ENCODE peak calls at places on chromosome 15, in five cellular contexts. Q is GM12891; S is right atrium auricular region; N is GM06990; H is stimulated activated naive CD4-positive, alpha-beta T cell. K is an unnamed sample.

GRCh38 chr15:70672081-70672480 is 91.3 kb downstream of the UACA start:
- DNase-seq in S (no peak), H (peak), Q (no peak), N (peak), K (no peak)

GRCh38 chr15:59997070-59997701 is 6.9 kb upstream of the FOXB1 start:
- DNase-seq in H (peak), S (no peak), N (peak), Q (no peak), K (no peak)

GRCh38 chr15:41653760-41654159 is 6.4 kb upstream of the MGA start:
- DNase-seq in S (no peak), H (no peak), N (no peak), Q (no peak), K (no peak)

GRCh38 chr15:68524753-68525584 is 53.8 kb upstream of the CORO2B start:
- DNase-seq in Q (no peak), N (peak), S (no peak), H (no peak), K (no peak)

GRCh38 chr15:90520365-90520764 is 9.4 kb upstream of the CRTC3 start:
- DNase-seq in N (no peak), S (no peak), H (no peak), Q (no peak), K (no peak)

GRCh38 chr15:80480909-80481308 is 76.7 kb downstream of the ARNT2 start:
- DNase-seq in Q (no peak), N (no peak), H (no peak), S (peak), K (no peak)

GRCh38 chr15:60758961-60759729 is 280.2 kb upstream of the ICE2 start:
- DNase-seq in S (no peak), N (no peak), Q (no peak), H (no peak), K (no peak)

GRCh38 chr15:78256044-78256437 is 8.3 kb upstream of the DNAJA4 start:
- DNase-seq in S (no peak), Q (no peak), H (no peak), N (no peak), K (no peak)

GRCh38 chr15:90233701-90234518 is at the start of the genes CIB1 and GDPGP1:
- DNase-seq in N (peak), Q (peak), H (peak), S (peak), K (peak)

GRCh38 chr15:76968310-76968709 is 26.6 kb upstream of the PSTPIP1 start:
- DNase-seq in N (no peak), H (no peak), Q (no peak), S (no peak), K (no peak)

GRCh38 chr15:54017911-54018310 is 39.7 kb downstream of the UNC13C start:
- DNase-seq in H (no peak), N (no peak), S (no peak), Q (no peak), K (no peak)

GRCh38 chr15:71559098-71559497 is 251.3 kb upstream of the NR2E3 start:
- DNase-seq in Q (no peak), N (no peak), S (no peak), H (no peak), K (no peak)

GRCh38 chr15:52114256-52114655 is 1.7 kb upstream of the BCL2L10 start:
- DNase-seq in N (no peak), H (no peak), Q (no peak), S (peak), K (no peak)